ENCODE peak calls at places on chromosomes 4 and X, in five cellular contexts. M is AG10803, I is astrocyte of the cerebellum, W is kidney, G is GM23338. T is an unnamed sample.

GRCh38 chr4:78654809-78655208 is 103.2 kb downstream of the ANXA3 start:
- DNase-seq in I (no peak), M (peak; percentile 90), G (no peak), W (no peak), T (no peak)

GRCh38 chr4:5758741-5759140 is 47.7 kb downstream of the EVC start:
- DNase-seq in M (peak; percentile 99), G (no peak), W (no peak), I (no peak), T (peak; percentile 99)

GRCh38 chrX:11386001-11386523 is 92.8 kb downstream of the AMELX start:
- DNase-seq in I (peak; percentile 51), M (peak; percentile 82), G (no peak), W (no peak), T (peak; percentile 51)

GRCh38 chr4:6470502-6471302 is 1.7 kb downstream of the PPP2R2C start:
- DNase-seq in I (no peak), M (peak; percentile 37), G (peak; percentile 54), W (no peak), T (peak; percentile 12)

GRCh38 chrX:32126997-32127396 is 1055.2 kb upstream of the FTHL17 start:
- DNase-seq in M (no peak), W (no peak), G (no peak), I (no peak), T (no peak)

GRCh38 chr4:141711211-141711610 is 74.8 kb downstream of the IL15 start:
- DNase-seq in G (peak; percentile 43), M (peak; percentile 55), I (peak; percentile 19), W (no peak), T (peak; percentile 22)

GRCh38 chr4:112312610-112313239 is 15.6 kb downstream of the ALPK1 start:
- DNase-seq in W (no peak), M (no peak), G (no peak), I (no peak), T (no peak)

GRCh38 chrX:37926700-37927099 is 79.3 kb upstream of the DYNLT3 start:
- DNase-seq in I (peak; percentile 19), G (peak; percentile 47), W (no peak), M (peak; percentile 41), T (peak; percentile 36)

GRCh38 chrX:7412840-7413239 is 264.9 kb upstream of the PUDP start:
- DNase-seq in M (no peak), I (no peak), G (no peak), W (no peak), T (no peak)

GRCh38 chr4:2812985-2813384 is 20.1 kb downstream of the SH3BP2 start:
- DNase-seq in M (no peak), G (no peak), I (no peak), W (no peak), T (no peak)

GRCh38 chr4:153267013-153267412 is 62.8 kb downstream of the TRIM2 start:
- DNase-seq in G (no peak), I (no peak), W (no peak), M (no peak), T (no peak)

GRCh38 chr4:180861651-180862050 is 1381.6 kb upstream of the TENM3 start:
- DNase-seq in I (no peak), G (no peak), M (no peak), W (no peak), T (no peak)

GRCh38 chr4:157217708-157218107 is 2.8 kb upstream of the GRIA2 start:
- DNase-seq in M (peak; percentile 20), G (peak; percentile 40), W (no peak), I (peak; percentile 19), T (peak; percentile 37)

GRCh38 chrX:110182865-110183264 is 135.0 kb downstream of the AMMECR1 start:
- DNase-seq in M (no peak), W (no peak), G (no peak), I (no peak), T (no peak)

GRCh38 chr4:25258980-25259578 is 25.2 kb downstream of the PI4K2B start:
- DNase-seq in G (no peak), I (peak; percentile 18), W (no peak), M (peak; percentile 25), T (peak; percentile 71)

GRCh38 chr4:141416219-141416618 is 195.5 kb downstream of the ZNF330 start:
- DNase-seq in M (peak; percentile 67), G (no peak), I (peak; percentile 6), W (no peak), T (no peak)

GRCh38 chr4:29467044-29467717 is 1253.0 kb upstream of the PCDH7 start:
- DNase-seq in G (no peak), M (no peak), W (no peak), I (no peak), T (no peak)

GRCh38 chrX:68429216-68429615 is 4.1 kb downstream of the OPHN1 start:
- DNase-seq in M (peak; percentile 33), W (no peak), G (no peak), I (no peak), T (peak; percentile 67)

GRCh38 chr4:108081251-108081650 is 87.5 kb downstream of the LEF1 start:
- DNase-seq in G (no peak), M (no peak), W (no peak), I (no peak), T (no peak)

GRCh38 chrX:39289827-39290226 is 488.6 kb downstream of the MID1IP1 start:
- DNase-seq in I (no peak), W (no peak), G (no peak), M (no peak), T (no peak)

GRCh38 chr4:7192252-7193039 is at the start of gene SORCS2:
- DNase-seq in G (peak; percentile 77), I (no peak), M (peak; percentile 44), W (peak; percentile 56), T (no peak)

GRCh38 chr4:143335979-143336827 is 473 bp upstream of the GAB1 start:
- DNase-seq in G (peak; percentile 95), M (peak; percentile 85), I (peak; percentile 82), W (peak; percentile 97), T (peak; percentile 70)

GRCh38 chr4:4554234-4554633 is 12.4 kb upstream of the STX18 start:
- DNase-seq in M (no peak), G (no peak), W (no peak), I (no peak), T (no peak)

GRCh38 chrX:9635805-9636204 is 129.8 kb downstream of the GPR143 start:
- DNase-seq in I (no peak), W (no peak), M (peak; percentile 39), G (no peak), T (no peak)

GRCh38 chr4:109432676-109433075 is 939 bp upstream of the SEC24B start:
- DNase-seq in G (no peak), I (peak; percentile 15), W (no peak), M (peak; percentile 83), T (peak; percentile 48)

GRCh38 chr4:45453258-45453841 is 670.5 kb downstream of the GABRG1 start:
- DNase-seq in M (peak; percentile 1), G (peak; percentile 79), I (peak; percentile 29), W (no peak), T (peak; percentile 25)
- TF ChIP-seq CTCF in M (peak; percentile 41), G (peak; percentile 69), I (peak; percentile 75), W (peak; percentile 55), T (peak; percentile 39)

DNA sequence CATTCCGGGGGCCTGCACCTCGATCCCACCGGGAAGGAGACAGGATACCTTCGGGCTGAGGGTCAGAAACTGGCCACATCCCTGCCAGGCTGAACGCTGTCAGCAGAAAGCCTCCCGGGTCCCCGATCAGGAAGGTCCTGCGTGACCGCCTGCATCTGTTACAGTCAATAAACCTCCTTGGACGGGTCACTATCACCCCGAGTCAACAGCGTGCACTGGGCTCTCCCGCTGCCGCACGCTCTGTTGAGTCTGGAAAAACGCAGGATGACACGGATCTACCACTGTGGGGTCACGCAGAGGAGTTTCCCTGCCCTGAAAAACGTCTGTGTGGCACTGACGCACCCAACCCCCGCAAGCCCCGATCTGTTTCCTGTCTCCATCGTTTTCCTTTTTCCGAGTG is 12.1 kb downstream of the PPP2R3B start:
- DNase-seq in G (no peak), W (no peak), M (peak; percentile 4), I (no peak), T (no peak)
- H3K4me3 ChIP-seq in G (peak overlapping the region; percentile 83), W (peak overlapping the region; percentile 13), M (peak overlapping the region; percentile 57), I (peak overlapping the region; percentile 51), T (no peak overlapping the region)

GRCh38 chrX:122094611-122095010 is 1047.2 kb downstream of the GLUD2 start:
- DNase-seq in I (no peak), M (peak; percentile 4), W (no peak), G (no peak), T (peak; percentile 93)
- TF ChIP-seq CTCF in I (no peak), M (no peak), W (no peak), G (no peak), T (no peak)

GRCh38 chr4:68365068-68365467 is 15.2 kb upstream of the YTHDC1 start:
- DNase-seq in M (no peak), W (no peak), G (no peak), I (no peak), T (no peak)

GRCh38 chr4:68367835-68368234 is 17.9 kb upstream of the YTHDC1 start:
- DNase-seq in M (no peak), I (no peak), W (no peak), G (peak; percentile 47), T (no peak)

GRCh38 chr4:68368566-68369473 is 18.9 kb upstream of the YTHDC1 start:
- DNase-seq in G (no peak), M (peak; percentile 98), I (no peak), W (no peak), T (peak; percentile 97)

GRCh38 chr4:68369474-68369805 is 19.6 kb upstream of the YTHDC1 start:
- DNase-seq in G (no peak), W (no peak), M (peak; percentile 91), I (no peak), T (peak; percentile 95)

GRCh38 chr4:68366600-68366999 is 16.7 kb upstream of the YTHDC1 start:
- DNase-seq in G (no peak), M (no peak), W (no peak), I (no peak), T (no peak)
- H3K4me3 ChIP-seq in G (no peak overlapping the region), M (no peak overlapping the region), W (no peak overlapping the region), I (no peak overlapping the region), T (no peak overlapping the region)

T was measured in bronchial epithelial cell.